ENCODE peak calls at places on chromosome 22, in four cellular contexts. F, Y, R and H are unnamed samples.

GRCh38 chr22:17906978-17907730 is 117.2 kb downstream of the MICAL3 start:
- DNase-seq in R (no peak), Y (no peak), F (peak; percentile 37), H (no peak)

GRCh38 chr22:19844423-19845368 is 10.0 kb downstream of the GNB1L start:
- DNase-seq in R (peak; percentile 57), F (peak; percentile 77), Y (peak; percentile 33), H (no peak)

GRCh38 chr22:30225220-30225922 is 21.2 kb downstream of the LIF start:
- DNase-seq in Y (no peak), R (no peak), F (no peak), H (no peak)

GRCh38 chr22:35728639-35729308 is 11.1 kb downstream of the APOL5 start:
- DNase-seq in R (peak; percentile 76), F (peak; percentile 91), Y (no peak), H (no peak)

GRCh38 chr22:50264104-50264745 is 2.7 kb upstream of the MAPK12 start:
- DNase-seq in F (no peak), Y (no peak), R (no peak), H (no peak)

GRCh38 chr22:26811717-26811992 is 154.3 kb downstream of the MIAT start:
- DNase-seq in F (no peak), Y (no peak), R (no peak), H (no peak)

GRCh38 chr22:33853200-33854097 is 66.8 kb downstream of the LARGE1 start:
- DNase-seq in F (peak; percentile 91), R (peak; percentile 85), Y (peak; percentile 67), H (peak; percentile 49)

GRCh38 chr22:22740560-22741276 is 96.3 kb downstream of the GGTLC2 start:
- DNase-seq in Y (no peak), R (no peak), F (no peak), H (no peak)

GRCh38 chr22:49011769-49012598 is 815.7 kb downstream of the BRD1 start:
- DNase-seq in R (peak; percentile 22), Y (no peak), F (no peak), H (no peak)

GRCh38 chr22:26648011-26648497 is 9.3 kb upstream of the MIAT start:
- DNase-seq in Y (no peak), R (no peak), F (peak; percentile 67), H (no peak)

GRCh38 chr22:49867303-49868250 is 13.9 kb downstream of the ZBED4 start:
- DNase-seq in F (no peak), R (no peak), Y (no peak), H (no peak)

GRCh38 chr22:50236731-50237409 is 8.0 kb downstream of the TUBGCP6 start:
- DNase-seq in F (peak; percentile 51), R (no peak), Y (no peak), H (no peak)

GRCh38 chr22:23697031-23697970 is 6.5 kb downstream of the RGL4 start:
- DNase-seq in F (no peak), Y (no peak), R (no peak), H (no peak)

GRCh38 chr22:18977824-18978425 is 41.8 kb upstream of the PRODH start:
- DNase-seq in F (no peak), Y (no peak), R (no peak), H (no peak)

GRCh38 chr22:17103351-17103750 is 17.8 kb downstream of the TMEM121B start:
- DNase-seq in Y (no peak), R (no peak), F (no peak), H (no peak)

GRCh38 chr22:50399751-50400331 is 56.7 kb downstream of the PPP6R2 start:
- DNase-seq in F (peak; percentile 44), R (peak; percentile 42), Y (peak; percentile 15), H (no peak)

GRCh38 chr22:47586038-47586437 is 823.6 kb downstream of the TBC1D22A start:
- DNase-seq in F (no peak), R (no peak), Y (no peak), H (no peak)

GRCh38 chr22:24049211-24049610 is 38.1 kb downstream of the CABIN1 start:
- DNase-seq in R (no peak), F (no peak), Y (no peak), H (no peak)

GRCh38 chr22:35446365-35446764 is 46.4 kb downstream of the MCM5 start:
- DNase-seq in Y (peak; percentile 86), R (no peak), F (no peak), H (peak; percentile 10)

GRCh38 chr22:49929553-49929979 is 11.1 kb downstream of the CRELD2 start:
- DNase-seq in R (peak; percentile 81), Y (peak; percentile 53), F (peak; percentile 89), H (no peak)

GRCh38 chr22:35306350-35306967 is 6.8 kb downstream of the TOM1 start:
- DNase-seq in R (no peak), Y (no peak), F (peak; percentile 37), H (no peak)

GRCh38 chr22:24338701-24339451 is 68.2 kb downstream of the SPECC1L start:
- DNase-seq in F (no peak), R (no peak), Y (no peak), H (no peak)

DNA sequence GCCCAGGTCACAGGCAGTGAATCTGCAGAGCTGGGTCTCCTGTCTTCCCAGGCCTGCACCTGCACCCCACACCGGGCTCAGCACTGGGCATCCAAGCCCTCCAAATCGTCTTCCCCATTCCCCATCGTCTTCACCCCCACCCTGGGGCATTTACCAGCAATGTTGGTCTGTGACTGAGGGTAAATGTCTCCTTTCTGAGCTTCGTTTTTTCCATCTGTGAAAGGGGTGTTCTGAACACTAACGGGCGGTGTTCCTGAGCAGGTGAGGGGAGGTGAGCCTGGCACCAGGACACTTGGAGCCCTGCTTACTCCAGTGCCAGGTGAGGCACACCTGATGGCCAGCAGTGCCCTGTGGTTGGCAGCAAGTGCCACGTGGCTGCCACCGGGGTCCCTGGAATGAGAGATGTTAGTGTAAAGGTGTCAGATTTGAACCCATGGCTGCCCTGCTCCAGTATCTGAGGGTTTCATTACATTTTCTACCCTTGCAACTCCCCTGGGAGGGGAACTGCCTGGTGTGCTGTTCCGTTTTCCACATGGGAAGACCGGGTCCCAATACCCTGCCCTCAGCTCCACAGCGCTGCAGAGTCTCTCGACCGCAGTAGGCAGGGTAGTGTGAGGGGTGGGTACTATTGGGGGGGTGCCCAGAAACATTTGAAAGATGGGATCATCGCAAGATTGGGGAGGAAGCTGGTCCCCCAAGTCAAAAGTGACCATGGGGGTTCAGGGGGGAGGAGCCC is 1.9 kb downstream of the CDC42EP1 start:
- DNase-seq in R (no peak), Y (no peak), F (no peak), H (no peak)
- H3K4me3 ChIP-seq in R (peak overlapping the region; percentile 83), Y (no peak overlapping the region), F (no peak overlapping the region), H (no peak overlapping the region)

DNA sequence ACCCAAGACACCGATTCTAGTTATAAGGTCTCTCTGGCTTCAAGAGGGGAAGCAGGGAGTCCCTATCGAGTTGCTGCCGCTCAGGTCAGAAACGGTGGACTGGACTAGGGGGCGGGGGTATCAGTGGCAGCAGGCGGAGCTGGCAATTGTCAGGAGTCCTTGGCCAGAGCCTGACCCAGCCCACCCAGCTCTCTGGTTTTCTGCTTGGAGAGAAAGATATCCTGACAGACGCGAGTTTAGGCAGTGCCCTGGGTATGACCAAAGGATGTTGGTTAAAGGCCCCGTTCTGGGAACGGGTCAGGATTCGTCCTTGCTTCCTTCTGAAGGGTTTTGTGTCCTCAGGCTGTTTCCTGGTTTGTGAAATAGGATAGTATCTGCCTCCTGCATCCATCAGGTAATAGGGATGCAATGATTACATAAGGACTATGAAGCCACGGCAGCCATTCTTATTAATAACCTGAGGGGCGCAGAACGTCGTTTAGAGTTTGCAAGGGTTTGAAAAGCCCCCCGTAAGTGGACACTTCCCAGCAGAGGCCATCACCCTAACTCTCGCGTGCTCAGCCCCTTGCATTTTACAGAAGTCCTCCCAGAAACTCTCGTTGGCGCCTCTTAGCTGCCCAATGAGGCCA is 700 bp upstream of the DEPDC5 start:
- DNase-seq in F (peak; percentile 67), R (peak; percentile 31), Y (peak; percentile 40), H (no peak)
- H3K4me3 ChIP-seq in F (peak overlapping the region; percentile 85), R (peak overlapping the region; percentile 86), Y (peak overlapping the region; percentile 46), H (peak overlapping the region; percentile 93)

GRCh38 chr22:39665229-39665628 is 94.7 kb downstream of the CACNA1I start:
- DNase-seq in F (no peak), R (no peak), Y (no peak), H (no peak)
- H3K4me3 ChIP-seq in F (no peak overlapping the region), R (no peak overlapping the region), Y (no peak overlapping the region), H (no peak overlapping the region)

GRCh38 chr22:44181912-44182590 is 1.3 kb downstream of the PARVG start:
- DNase-seq in F (no peak), Y (no peak), R (no peak), H (no peak)
- H3K4me3 ChIP-seq in F (no peak overlapping the region), Y (no peak overlapping the region), R (peak overlapping the region; percentile 29), H (peak overlapping the region; percentile 65)

GRCh38 chr22:40334060-40334459 is 12.2 kb upstream of the ADSL start:
- DNase-seq in R (no peak), F (no peak), Y (no peak), H (no peak)
- H3K4me3 ChIP-seq in R (no peak overlapping the region), F (no peak overlapping the region), Y (no peak overlapping the region), H (no peak overlapping the region)

DNA sequence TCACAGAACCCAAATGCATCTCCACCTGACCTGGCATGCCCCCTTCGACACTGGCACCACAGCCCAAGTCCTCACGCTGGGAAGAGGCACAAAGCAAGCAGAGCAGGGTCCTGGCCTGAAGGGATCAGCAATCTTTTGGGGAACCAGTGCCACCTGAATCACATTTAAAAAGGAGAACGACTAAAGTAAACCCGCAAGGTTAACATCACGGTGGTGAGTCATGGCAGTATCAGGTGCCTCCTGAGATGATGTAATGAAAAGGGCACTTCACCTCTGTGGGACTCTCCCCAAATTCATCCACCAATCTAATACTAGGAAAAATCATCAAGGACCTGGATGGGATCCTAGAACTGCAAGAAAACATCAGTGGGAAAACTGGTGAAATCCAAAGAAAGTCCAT is 44.9 kb downstream of the PACSIN2 start:
- DNase-seq in F (no peak), Y (no peak), R (no peak), H (no peak)
- H3K4me3 ChIP-seq in F (no peak overlapping the region), Y (no peak overlapping the region), R (no peak overlapping the region), H (no peak overlapping the region)

GRCh38 chr22:43170131-43170480 is 16.8 kb downstream of the TTLL12 start:
- DNase-seq in Y (no peak), R (no peak), F (no peak), H (no peak)

GRCh38 chr22:43172191-43172590 is 14.7 kb downstream of the TTLL12 start:
- DNase-seq in F (no peak), Y (no peak), R (no peak), H (no peak)

GRCh38 chr22:43173566-43173965 is 13.4 kb downstream of the TTLL12 start:
- DNase-seq in R (no peak), F (no peak), Y (no peak), H (no peak)

GRCh38 chr22:43171019-43171491 is 15.9 kb downstream of the TTLL12 start:
- DNase-seq in R (no peak), Y (no peak), F (no peak), H (no peak)

DNA sequence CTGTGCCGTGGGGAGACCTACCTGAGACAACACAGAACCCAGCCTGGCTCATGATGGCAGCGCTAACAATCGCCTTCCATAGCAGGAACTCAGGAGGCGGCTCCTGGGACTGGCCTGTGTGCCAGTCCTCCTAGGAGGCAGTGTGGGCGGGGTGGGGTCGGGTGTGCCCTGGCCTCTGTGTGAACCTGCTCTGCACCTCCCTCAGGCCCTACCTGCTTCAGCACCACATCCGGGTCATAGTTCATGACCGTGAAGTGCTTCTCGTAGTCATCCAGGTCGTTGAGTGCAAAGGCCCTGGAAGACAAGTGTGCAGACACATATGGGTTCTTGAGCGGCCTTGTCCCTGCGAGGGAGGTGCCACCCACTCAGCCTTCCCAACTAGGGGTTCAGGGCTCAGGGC is 15.3 kb downstream of the TTLL12 start:
- DNase-seq in R (peak; percentile 58), F (no peak), Y (no peak), H (no peak)
- H3K4me3 ChIP-seq in R (no peak overlapping the region), F (no peak overlapping the region), Y (no peak overlapping the region), H (no peak overlapping the region)

GRCh38 chr22:46172522-46172921 is 22.2 kb downstream of the PPARA start:
- DNase-seq in Y (no peak), R (no peak), F (no peak), H (no peak)
- H3K4me3 ChIP-seq in Y (no peak overlapping the region), R (no peak overlapping the region), F (no peak overlapping the region), H (no peak overlapping the region)